ENCODE peak calls at places on chromosomes 4 and X, in four cellular contexts. One of them, this sample, is unnamed.

GRCh38 chr4:166315721-166316467 is 442.9 kb downstream of the TLL1 start:
- DNase-seq in upper lobe of right lung: no peak
- DNase-seq in EH: no peak
- DNase-seq in SHP77: no peak
- DNase-seq in this sample: no peak

GRCh38 chrX:18424482-18425198 is 768 bp upstream of the CDKL5 start:
- DNase-seq in SHP77: peak
- DNase-seq in EH: peak
- DNase-seq in upper lobe of right lung: peak
- DNase-seq in this sample: peak

GRCh38 chrX:16113978-16114554 is 9.3 kb upstream of the GRPR start:
- DNase-seq in upper lobe of right lung: no peak
- DNase-seq in SHP77: no peak
- DNase-seq in EH: no peak
- DNase-seq in this sample: no peak

GRCh38 chr4:122503214-122503613 is 46.7 kb upstream of the IL2 start:
- DNase-seq in SHP77: no peak
- DNase-seq in EH: no peak
- DNase-seq in upper lobe of right lung: no peak
- DNase-seq in this sample: no peak

GRCh38 chr4:64584981-64585557 is 175.8 kb upstream of the TECRL start:
- DNase-seq in EH: peak
- DNase-seq in upper lobe of right lung: no peak
- DNase-seq in SHP77: peak
- DNase-seq in this sample: peak

GRCh38 chrX:8103655-8104054 is 67.4 kb downstream of the VCX2 start:
- DNase-seq in upper lobe of right lung: no peak
- DNase-seq in SHP77: no peak
- DNase-seq in EH: no peak
- DNase-seq in this sample: no peak

GRCh38 chrX:36867143-36867542 is 141.0 kb upstream of the FAM47C start:
- DNase-seq in upper lobe of right lung: no peak
- DNase-seq in EH: peak
- DNase-seq in SHP77: peak
- DNase-seq in this sample: peak

GRCh38 chr4:138037716-138038115 is 204.4 kb downstream of the SLC7A11 start:
- DNase-seq in SHP77: no peak
- DNase-seq in upper lobe of right lung: no peak
- DNase-seq in EH: peak
- DNase-seq in this sample: peak

GRCh38 chr4:2802618-2803531 is 10.0 kb downstream of the SH3BP2 start:
- DNase-seq in SHP77: no peak
- DNase-seq in upper lobe of right lung: peak
- DNase-seq in EH: no peak
- DNase-seq in this sample: no peak

GRCh38 chr4:154618708-154619315 is 6.4 kb upstream of the FGG start:
- DNase-seq in EH: peak
- DNase-seq in SHP77: peak
- DNase-seq in upper lobe of right lung: peak
- DNase-seq in this sample: peak

GRCh38 chr4:127623755-127624087 is 9.0 kb upstream of the INTU start:
- DNase-seq in SHP77: no peak
- DNase-seq in EH: peak
- DNase-seq in upper lobe of right lung: peak
- DNase-seq in this sample: peak

GRCh38 chrX:29662101-29662500 is 553.3 kb upstream of the MAGEB2 start:
- DNase-seq in upper lobe of right lung: no peak
- DNase-seq in SHP77: no peak
- DNase-seq in EH: peak
- DNase-seq in this sample: peak

GRCh38 chrX:43508694-43509093 is 147.4 kb upstream of the MAOA start:
- DNase-seq in EH: no peak
- DNase-seq in upper lobe of right lung: no peak
- DNase-seq in SHP77: no peak
- DNase-seq in this sample: no peak

GRCh38 chr4:186227221-186227620 is at the start of gene KLKB1:
- DNase-seq in SHP77: peak
- DNase-seq in upper lobe of right lung: no peak
- DNase-seq in EH: no peak
- DNase-seq in this sample: no peak

GRCh38 chrX:149152941-149153340 is 352.2 kb downstream of the IDS start:
- DNase-seq in SHP77: no peak
- DNase-seq in upper lobe of right lung: no peak
- DNase-seq in EH: no peak
- DNase-seq in this sample: no peak

GRCh38 chr4:148998719-148999118 is 556.5 kb upstream of the NR3C2 start:
- DNase-seq in EH: peak
- DNase-seq in SHP77: no peak
- DNase-seq in upper lobe of right lung: no peak
- DNase-seq in this sample: peak

GRCh38 chr4:52107745-52108144 is 56.6 kb downstream of the SPATA18 start:
- DNase-seq in EH: no peak
- DNase-seq in upper lobe of right lung: no peak
- DNase-seq in SHP77: no peak
- DNase-seq in this sample: no peak

GRCh38 chrX:24241822-24242648 is 71.8 kb downstream of the SUPT20HL2 start:
- DNase-seq in EH: peak
- DNase-seq in upper lobe of right lung: no peak
- DNase-seq in SHP77: no peak
- DNase-seq in this sample: peak

GRCh38 chr4:17055788-17056187 is 157.3 kb upstream of the LDB2 start:
- DNase-seq in SHP77: no peak
- DNase-seq in EH: peak
- DNase-seq in upper lobe of right lung: no peak
- DNase-seq in this sample: peak

GRCh38 chrX:136780738-136781137 is at the start of gene ARHGEF6:
- DNase-seq in SHP77: no peak
- DNase-seq in EH: peak
- DNase-seq in upper lobe of right lung: no peak
- DNase-seq in this sample: peak

GRCh38 chr4:145618912-145619638 is at the start of gene MMAA:
- DNase-seq in EH: peak
- DNase-seq in SHP77: peak
- DNase-seq in upper lobe of right lung: peak
- DNase-seq in this sample: peak

GRCh38 chrX:16512401-16512776 is 137.6 kb upstream of the S100G start:
- DNase-seq in EH: no peak
- DNase-seq in upper lobe of right lung: no peak
- DNase-seq in SHP77: no peak
- DNase-seq in this sample: no peak

GRCh38 chr4:91330555-91331137 is 973.1 kb upstream of the GRID2 start:
- DNase-seq in EH: no peak
- DNase-seq in upper lobe of right lung: no peak
- DNase-seq in SHP77: no peak
- DNase-seq in this sample: no peak

GRCh38 chr4:181890031-181890430 is 353.2 kb upstream of the TENM3 start:
- DNase-seq in EH: no peak
- DNase-seq in SHP77: no peak
- DNase-seq in upper lobe of right lung: no peak
- DNase-seq in this sample: no peak

GRCh38 chr4:136651278-136651667 is 881.0 kb downstream of the PCDH18 start:
- DNase-seq in SHP77: no peak
- DNase-seq in EH: no peak
- DNase-seq in upper lobe of right lung: no peak
- DNase-seq in this sample: peak

GRCh38 chrX:38437093-38437492 is 84.7 kb downstream of the OTC start:
- DNase-seq in upper lobe of right lung: no peak
- DNase-seq in EH: peak
- DNase-seq in SHP77: no peak
- DNase-seq in this sample: peak

GRCh38 chrX:135178636-135179035 is 7.4 kb upstream of the CT55 start:
- DNase-seq in SHP77: no peak
- DNase-seq in upper lobe of right lung: no peak
- DNase-seq in EH: no peak
- DNase-seq in this sample: no peak

GRCh38 chr4:184268574-184269160 is 51.0 kb upstream of the ENPP6 start:
- DNase-seq in SHP77: no peak
- DNase-seq in upper lobe of right lung: no peak
- DNase-seq in EH: no peak
- DNase-seq in this sample: no peak

GRCh38 chr4:110618091-110619000 is 4.5 kb downstream of the PITX2 start:
- DNase-seq in SHP77: no peak
- DNase-seq in EH: no peak
- DNase-seq in upper lobe of right lung: no peak
- DNase-seq in this sample: no peak

GRCh38 chr4:1654216-1654945 is 29.7 kb downstream of the FAM53A start:
- DNase-seq in EH: no peak
- DNase-seq in upper lobe of right lung: no peak
- DNase-seq in SHP77: no peak
- DNase-seq in this sample: no peak

GRCh38 chr4:155248002-155248896 is 39.8 kb downstream of the NPY2R start:
- DNase-seq in EH: no peak
- DNase-seq in SHP77: no peak
- DNase-seq in upper lobe of right lung: no peak
- DNase-seq in this sample: no peak

GRCh38 chrX:45711231-45711630 is 510.6 kb upstream of the DIPK2B start:
- DNase-seq in upper lobe of right lung: no peak
- DNase-seq in EH: peak
- DNase-seq in SHP77: no peak
- DNase-seq in this sample: peak

GRCh38 chr4:56388311-56388710 is 1.0 kb upstream of the AASDH start:
- DNase-seq in SHP77: no peak
- DNase-seq in EH: peak
- DNase-seq in upper lobe of right lung: no peak
- DNase-seq in this sample: peak

GRCh38 chrX:4638036-4638435 is 924.6 kb upstream of the PRKX start:
- DNase-seq in SHP77: no peak
- DNase-seq in EH: no peak
- DNase-seq in upper lobe of right lung: no peak
- DNase-seq in this sample: no peak

This sample was measured in EL.